ENCODE peak calls at places on chromosomes 12 and 14, in four cellular contexts. Q is fibroblast of lung, P is neuronal stem cell, T is K562. B is an unnamed sample.

GRCh38 chr12:105601158-105601557 is 270.7 kb downstream of the C12orf75 start:
- DNase-seq in Q (peak; percentile 63), P (no peak), T (no peak), B (peak; percentile 47)

GRCh38 chr12:101780599-101780998 is 41.3 kb upstream of the SYCP3 start:
- DNase-seq in Q (no peak), P (no peak), T (no peak), B (no peak)

GRCh38 chr14:51533160-51533559 is 118.5 kb upstream of the FRMD6 start:
- DNase-seq in Q (peak; percentile 81), P (no peak), T (no peak), B (peak; percentile 43)

GRCh38 chr14:90451953-90452352 is 55.1 kb downstream of the CALM1 start:
- DNase-seq in Q (no peak), P (no peak), T (no peak), B (no peak)

GRCh38 chr12:104976703-104977102 is 9.4 kb upstream of the NOPCHAP1 start:
- DNase-seq in Q (no peak), P (no peak), T (no peak), B (no peak)

GRCh38 chr12:124147030-124147429 is 147.9 kb upstream of the RFLNA start:
- DNase-seq in Q (no peak), P (no peak), T (no peak), B (no peak)

GRCh38 chr14:35879654-35880249 is 53.6 kb downstream of the BRMS1L start:
- DNase-seq in Q (no peak), P (no peak), T (no peak), B (peak; percentile 43)

GRCh38 chr12:28460420-28461130 is 270.3 kb downstream of the CCDC91 start:
- DNase-seq in Q (no peak), P (no peak), T (no peak), B (no peak)

GRCh38 chr12:107622005-107622404 is 63.6 kb upstream of the PWP1 start:
- DNase-seq in Q (peak; percentile 37), P (no peak), T (peak; percentile 71), B (no peak)

GRCh38 chr14:32724864-32725550 is 213.7 kb upstream of the NPAS3 start:
- DNase-seq in Q (peak; percentile 93), P (no peak), T (no peak), B (peak; percentile 46)

GRCh38 chr14:100840286-100840685 is 14.4 kb downstream of the MEG3 start:
- DNase-seq in Q (no peak), P (peak; percentile 90), T (no peak), B (no peak)

GRCh38 chr12:92649511-92650227 is 53.1 kb upstream of the PLEKHG7 start:
- DNase-seq in Q (peak; percentile 84), P (peak; percentile 73), T (peak; percentile 42), B (peak; percentile 86)

GRCh38 chr14:24630087-24630871 is 3.7 kb downstream of the GZMB start:
- DNase-seq in Q (no peak), P (no peak), T (no peak), B (no peak)
- H2AFZ ChIP-seq in Q (no peak overlapping the region), P (no peak overlapping the region), T (no peak overlapping the region), B (no peak overlapping the region)

DNA sequence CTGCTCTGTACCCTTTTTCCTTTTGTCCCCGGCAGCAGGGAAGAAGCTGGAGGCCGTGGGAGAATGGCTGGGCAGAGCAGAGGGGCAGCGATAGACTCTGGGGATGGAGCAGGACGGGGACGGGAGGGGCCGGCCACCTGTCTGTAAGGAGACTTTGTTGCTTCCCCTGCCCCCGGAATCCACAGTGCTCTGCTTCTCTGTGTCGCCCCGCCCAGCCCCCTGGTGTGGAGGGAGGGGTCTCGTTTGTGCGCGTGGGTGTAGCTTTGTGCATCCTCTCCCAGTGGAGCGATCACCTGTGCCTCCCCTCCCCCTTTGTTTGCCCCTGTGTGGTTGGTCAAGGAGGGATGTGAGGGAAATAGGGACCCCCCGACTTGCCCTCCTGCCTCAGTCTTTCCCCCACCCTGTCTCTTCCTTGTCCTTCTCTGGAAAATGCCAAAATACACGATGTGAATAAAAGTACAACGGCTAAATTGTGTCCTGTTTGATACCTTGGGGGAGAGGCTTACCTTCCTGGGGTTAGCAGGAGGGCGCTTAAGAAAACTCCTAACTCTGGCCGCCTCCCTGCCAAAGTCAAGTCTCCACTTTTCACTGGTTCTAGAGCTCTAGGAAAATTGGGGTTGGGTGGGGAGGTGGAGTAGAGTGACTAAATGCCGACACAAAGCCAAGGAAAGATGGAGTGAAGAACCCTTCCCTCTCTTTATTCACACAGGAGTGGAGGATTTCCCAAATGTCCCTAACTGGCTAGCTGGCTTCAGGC is 990 bp upstream of the TPI1 start:
- DNase-seq in Q (no peak), P (no peak), T (peak; percentile 65), B (no peak)
- H2AFZ ChIP-seq in Q (peak overlapping the region; percentile 23), P (peak overlapping the region; percentile 84), T (peak overlapping the region; percentile 74), B (peak overlapping the region; percentile 78)

DNA sequence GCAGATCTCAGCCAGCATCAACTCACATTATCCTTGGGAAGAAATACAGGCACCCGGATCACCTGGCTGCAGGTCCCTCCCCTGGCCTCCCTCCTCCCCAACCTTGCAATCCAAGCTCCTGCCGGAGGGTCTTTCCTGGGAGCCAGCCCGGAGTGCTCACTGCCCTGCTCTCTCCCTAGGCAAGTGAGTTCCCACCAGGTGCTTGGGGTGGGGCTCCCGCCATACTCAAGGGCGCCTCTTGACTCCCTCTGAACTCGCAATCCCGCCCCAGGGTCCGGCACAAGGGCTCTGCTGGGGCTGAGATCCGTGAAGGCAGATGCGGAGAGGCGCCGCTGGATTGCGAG is 1.2 kb upstream of the CEP170B start:
- DNase-seq in Q (no peak), P (no peak), T (no peak), B (no peak)
- H2AFZ ChIP-seq in Q (no peak overlapping the region), P (no peak overlapping the region), T (no peak overlapping the region), B (no peak overlapping the region)

GRCh38 chr14:77009014-77009413 is 19.5 kb downstream of the IRF2BPL start:
- DNase-seq in Q (no peak), P (no peak), T (no peak), B (no peak)
- H2AFZ ChIP-seq in Q (no peak overlapping the region), P (no peak overlapping the region), T (no peak overlapping the region), B (no peak overlapping the region)